ENCODE peak calls at places on chromosomes 13 and 19, in five cellular contexts. C is heart left ventricle, G is suprapubic skin, Y is body of pancreas, W is HCT116. Q is an unnamed sample.

GRCh38 chr13:24178847-24179845 is 18.6 kb downstream of the SPATA13 start:
- DNase-seq in C (no peak), G (no peak), Y (no peak), W (no peak), Q (no peak)

GRCh38 chr19:11261902-11262839 is at the start of gene DOCK6:
- DNase-seq in C (no peak), G (no peak), Y (peak; percentile 44), W (no peak), Q (peak; percentile 34)

GRCh38 chr19:17902701-17903100 is 30.1 kb upstream of the CCDC124 start:
- DNase-seq in C (no peak), G (no peak), Y (no peak), W (no peak), Q (no peak)

GRCh38 chr19:4361152-4362037 is 18.0 kb downstream of the MPND start:
- DNase-seq in C (no peak), G (peak; percentile 67), Y (no peak), W (no peak), Q (no peak)

GRCh38 chr13:99871249-99871898 is 100.2 kb downstream of the ZIC5 start:
- DNase-seq in C (no peak), G (no peak), Y (no peak), W (no peak), Q (no peak)

GRCh38 chr19:18225702-18226468 is at the start of gene PDE4C:
- DNase-seq in C (peak; percentile 66), G (no peak), Y (no peak), W (no peak), Q (no peak)

GRCh38 chr19:55032170-55032569 is 5.9 kb downstream of the GP6 start:
- DNase-seq in C (no peak), G (no peak), Y (no peak), W (no peak), Q (no peak)

GRCh38 chr13:23579886-23580706 is 9.9 kb downstream of the TNFRSF19 start:
- DNase-seq in C (no peak), G (no peak), Y (no peak), W (no peak), Q (peak; percentile 44)

GRCh38 chr19:6048808-6049405 is 61.4 kb downstream of the RFX2 start:
- DNase-seq in C (peak; percentile 70), G (peak; percentile 85), Y (peak; percentile 81), W (peak; percentile 59), Q (peak; percentile 71)

GRCh38 chr13:77521595-77522367 is 13.7 kb upstream of the SCEL start:
- DNase-seq in C (no peak), G (no peak), Y (no peak), W (no peak), Q (no peak)

GRCh38 chr19:19050731-19051130 is 13.1 kb upstream of the SLC25A42 start:
- DNase-seq in C (no peak), G (no peak), Y (no peak), W (no peak), Q (no peak)

GRCh38 chr19:35140898-35141626 is 2.0 kb upstream of the FXYD7 start:
- DNase-seq in C (peak; percentile 94), G (peak; percentile 97), Y (peak; percentile 93), W (peak; percentile 83), Q (peak; percentile 92)
- TF ChIP-seq POLR2A in C (peak; percentile 81), G (no peak), Y (no peak), W (no peak), Q (no peak)

DNA sequence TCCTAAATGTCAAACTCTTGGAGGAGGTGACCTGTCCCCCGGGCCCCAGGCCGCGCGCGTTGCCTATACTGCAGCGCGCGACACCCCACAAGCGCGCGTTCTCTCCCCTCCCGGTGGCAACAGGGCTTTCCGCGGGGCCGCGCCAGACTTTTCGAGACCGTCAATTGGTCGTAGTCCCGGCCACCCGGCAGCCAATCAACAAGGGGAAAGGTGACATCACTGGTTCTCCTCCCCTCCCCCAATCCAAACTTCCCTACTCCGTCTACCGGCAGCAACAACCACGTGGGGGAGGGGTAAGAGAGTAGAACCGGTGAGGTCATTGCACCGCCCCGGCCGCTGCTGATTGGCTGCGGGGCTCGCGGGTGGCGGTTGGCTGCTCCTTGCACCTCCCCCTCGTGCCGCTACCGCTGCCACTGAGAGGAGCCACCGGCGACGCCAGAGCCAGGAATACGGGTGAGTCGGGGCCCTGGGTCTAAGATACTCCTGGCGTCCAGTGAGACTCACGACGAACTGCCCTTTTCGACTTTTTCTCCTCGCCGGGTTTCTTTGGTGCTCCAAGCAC is 829 bp upstream of the CIC start:
- DNase-seq in C (peak; percentile 99), G (peak; percentile 100), Y (peak; percentile 99), W (peak; percentile 98), Q (peak; percentile 100)
- TF ChIP-seq POLR2A in C (peak; percentile 86), G (no peak), Y (peak; percentile 97), W (no peak), Q (peak; percentile 90)

DNA sequence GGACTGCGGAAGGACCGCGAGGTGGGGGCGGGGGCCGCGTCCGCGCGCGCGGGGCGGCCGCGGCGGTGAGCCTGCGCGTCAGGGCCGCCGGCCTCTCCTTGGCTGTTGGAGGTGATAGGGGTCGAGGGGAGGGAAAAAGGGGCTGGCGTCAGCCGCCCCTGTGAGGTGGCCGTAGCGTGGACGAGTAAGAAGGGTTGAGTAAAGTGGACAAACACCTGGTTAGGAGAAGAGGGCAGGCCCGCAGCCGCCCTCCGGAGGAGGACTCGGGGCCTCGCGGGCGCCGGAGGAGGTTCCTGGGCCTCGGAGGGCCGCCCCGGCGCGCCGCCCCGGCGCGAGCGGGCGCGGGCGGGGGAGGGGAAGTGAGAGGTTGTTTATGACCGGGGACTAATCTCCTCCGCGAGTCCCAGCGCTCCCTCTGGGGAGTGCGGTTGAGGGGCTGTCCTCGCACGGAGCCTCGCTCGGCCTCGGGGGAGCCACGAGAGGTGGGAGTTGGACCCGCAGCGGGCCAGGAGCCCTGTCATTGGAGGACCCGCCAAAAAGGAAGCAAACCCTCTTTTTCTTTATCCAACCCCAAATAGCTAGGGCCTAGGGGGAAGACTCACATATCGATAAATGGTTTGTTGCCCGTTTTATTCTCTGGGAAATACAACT is 597 bp upstream of the INTS6 start:
- DNase-seq in C (peak; percentile 89), G (peak; percentile 88), Y (peak; percentile 83), W (no peak), Q (peak; percentile 96)
- TF ChIP-seq POLR2A in C (peak; percentile 67), G (peak; percentile 77), Y (peak; percentile 21), W (no peak), Q (peak; percentile 92)

GRCh38 chr19:53549354-53549753 is 11.4 kb downstream of the ZNF331 start:
- DNase-seq in C (no peak), G (no peak), Y (no peak), W (no peak), Q (no peak)
- TF ChIP-seq POLR2A in C (no peak), G (no peak), Y (no peak), W (no peak), Q (no peak)

GRCh38 chr19:2354670-2355069 is 5.4 kb upstream of the TMPRSS9 start:
- DNase-seq in C (no peak), G (no peak), Y (no peak), W (no peak), Q (no peak)
- TF ChIP-seq POLR2A in C (no peak), G (no peak), Y (no peak), W (no peak), Q (no peak)

DNA sequence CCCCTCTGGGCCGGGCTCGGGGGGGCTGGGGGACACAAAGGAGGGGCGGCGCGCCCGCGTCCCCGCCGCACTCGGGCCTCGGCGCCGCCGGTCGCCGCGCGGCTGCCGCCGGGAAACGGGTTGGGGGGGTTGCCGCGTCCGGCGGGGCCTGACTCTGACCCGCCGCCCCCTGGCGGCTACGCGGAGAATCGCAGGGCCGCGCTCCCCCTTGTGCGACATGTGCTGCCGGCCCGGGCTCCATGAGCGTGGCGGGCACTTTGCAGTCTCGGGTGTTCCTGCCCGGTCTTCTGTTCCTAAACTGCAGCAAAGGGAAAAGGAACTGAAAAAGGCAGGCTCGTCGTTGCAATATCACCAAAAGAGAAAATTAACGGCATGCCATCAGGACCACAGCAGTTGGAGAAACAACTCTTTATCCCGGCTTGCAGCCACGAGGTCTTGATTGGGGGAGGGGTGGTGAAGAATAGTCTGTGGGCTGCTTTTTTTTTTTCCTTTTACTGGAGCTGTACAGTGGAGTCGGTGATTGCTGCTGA is 1.5 kb downstream of the MIR17HG start:
- DNase-seq in C (peak; percentile 94), G (peak; percentile 91), Y (peak; percentile 93), W (peak; percentile 74), Q (peak; percentile 88)
- TF ChIP-seq POLR2A in C (no peak), G (no peak), Y (no peak), W (no peak), Q (peak; percentile 57)

GRCh38 chr19:41877490-41877876 is 404 bp downstream of the CD79A start:
- DNase-seq in C (no peak), G (no peak), Y (no peak), W (no peak), Q (no peak)
- TF ChIP-seq POLR2A in C (no peak), G (no peak), Y (no peak), W (no peak), Q (no peak)

GRCh38 chr19:13169769-13170168 is 19.6 kb downstream of the IER2 start:
- DNase-seq in C (peak; percentile 57), G (no peak), Y (no peak), W (peak; percentile 91), Q (no peak)
- TF ChIP-seq POLR2A in C (no peak), G (no peak), Y (no peak), W (no peak), Q (no peak)

Q was measured in erythroblast.